ENCODE peak calls at places on chromosomes 1 and 21, in nine cellular contexts. M is stimulated activated CD4-positive, alpha-beta T cell treated with anti-CD3 and anti-CD28 coated beads, Interleukin-4, amount 100 ng/mL, for 24 hours; O is activated T-cell treated with anti-CD3 and anti-CD28 coated beads for 1 hour; C is ACHN; V is CD4-positive, alpha-beta T cell; E is substantia nigra; D is kidney epithelial cell; K is ovary; I is activated T-helper 9 cell treated with anti-CD3 and anti-CD28 coated beads, Interleukin-2, amount 50 U/mL, for 16 hours. T is an unnamed sample.

GRCh38 chr1:221708076-221708571 is 33.8 kb downstream of the DUSP10 start:
- DNase-seq in M (peak), O (no peak), C (no peak), V (peak), E (peak), D (no peak), K (no peak), I (peak), T (peak)

GRCh38 chr1:187244623-187245022 is 415.9 kb downstream of the PLA2G4A start:
- DNase-seq in M (no peak), O (no peak), C (no peak), V (no peak), E (no peak), D (no peak), K (peak), I (no peak), T (no peak)

GRCh38 chr1:21624577-21625389 is 44.4 kb downstream of the RAP1GAP start:
- DNase-seq in M (no peak), O (no peak), C (no peak), V (no peak), E (peak), D (no peak), K (no peak), I (no peak), T (no peak)

GRCh38 chr1:103496014-103496635 is 29.4 kb upstream of the RNPC3 start:
- DNase-seq in M (no peak), O (no peak), C (no peak), V (no peak), E (no peak), D (no peak), K (no peak), I (no peak), T (no peak)

GRCh38 chr1:27388337-27389005 is 4.0 kb upstream of the GPR3 start:
- DNase-seq in M (peak), O (peak), C (peak), V (peak), E (no peak), D (no peak), K (peak), I (peak), T (peak)

GRCh38 chr1:5977494-5978444 is 14.5 kb downstream of the NPHP4 start:
- DNase-seq in M (no peak), O (no peak), C (peak), V (no peak), E (no peak), D (no peak), K (no peak), I (no peak), T (peak)

GRCh38 chr1:15191785-15192184 is 38.2 kb downstream of the TMEM51 start:
- DNase-seq in M (no peak), O (no peak), C (no peak), V (no peak), E (no peak), D (no peak), K (no peak), I (no peak), T (no peak)

GRCh38 chr1:33560680-33561079 is 88.2 kb downstream of the ZSCAN20 start:
- DNase-seq in M (no peak), O (no peak), C (no peak), V (no peak), E (no peak), D (no peak), K (no peak), I (no peak), T (no peak)

GRCh38 chr1:2583871-2584341 is 2.7 kb upstream of the PRXL2B start:
- DNase-seq in M (peak), O (no peak), C (no peak), V (no peak), E (no peak), D (no peak), K (no peak), I (no peak), T (no peak)

GRCh38 chr21:38989745-38990423 is 184.2 kb downstream of the ETS2 start:
- DNase-seq in M (no peak), O (no peak), C (no peak), V (no peak), E (no peak), D (no peak), K (peak), I (no peak), T (peak)

GRCh38 chr1:17061486-17062271 is 7.8 kb upstream of the SDHB start:
- DNase-seq in M (no peak), O (no peak), C (peak), V (no peak), E (no peak), D (no peak), K (no peak), I (no peak), T (no peak)

GRCh38 chr1:26307363-26307781 is 936 bp upstream of the UBXN11 start:
- DNase-seq in M (no peak), O (no peak), C (no peak), V (no peak), E (no peak), D (no peak), K (no peak), I (no peak), T (no peak)

GRCh38 chr1:202987922-202988583 is 19.1 kb upstream of the TMEM183A start:
- DNase-seq in M (no peak), O (no peak), C (no peak), V (no peak), E (no peak), D (no peak), K (no peak), I (no peak), T (no peak)

GRCh38 chr1:205581321-205581980 is 50.4 kb downstream of the ELK4 start:
- DNase-seq in M (no peak), O (no peak), C (no peak), V (no peak), E (no peak), D (no peak), K (no peak), I (no peak), T (no peak)

GRCh38 chr1:112904071-112904830 is 51.7 kb downstream of the SLC16A1 start:
- DNase-seq in M (peak), O (no peak), C (peak), V (no peak), E (no peak), D (no peak), K (no peak), I (peak), T (peak)

T was measured in mesenchymal stem cell.